ENCODE peak calls at places on chromosomes 12 and 14, in four cellular contexts. One of them, this sample, is unnamed.
A peak's percentile ranks its signal among the peaks of the same experiment; 100 is the strongest.

GRCh38 chr12:49893753-49894752 is 9.6 kb downstream of the FAIM2 start:
- DNase-seq in esophagus squamous epithelium: no peak
- DNase-seq in endodermal cell: peak; percentile 80
- DNase-seq in upper lobe of left lung: no peak
- DNase-seq in this sample: no peak

GRCh38 chr12:44847888-44848770 is 28.0 kb downstream of the NELL2 start:
- DNase-seq in esophagus squamous epithelium: no peak
- DNase-seq in upper lobe of left lung: no peak
- DNase-seq in endodermal cell: no peak
- DNase-seq in this sample: peak; percentile 16

GRCh38 chr14:94132285-94132887 is 3.0 kb upstream of the IFI27L2 start:
- DNase-seq in esophagus squamous epithelium: no peak
- DNase-seq in upper lobe of left lung: no peak
- DNase-seq in endodermal cell: peak; percentile 84
- DNase-seq in this sample: peak; percentile 60

GRCh38 chr12:6330192-6330591 is 11.7 kb downstream of the TNFRSF1A start:
- DNase-seq in upper lobe of left lung: no peak
- DNase-seq in esophagus squamous epithelium: no peak
- DNase-seq in endodermal cell: no peak
- DNase-seq in this sample: no peak

GRCh38 chr12:85348779-85349178 is 68.8 kb downstream of the ALX1 start:
- DNase-seq in endodermal cell: no peak
- DNase-seq in upper lobe of left lung: no peak
- DNase-seq in esophagus squamous epithelium: no peak
- DNase-seq in this sample: no peak

GRCh38 chr12:124013073-124013472 is 40.1 kb downstream of the ZNF664 start:
- DNase-seq in endodermal cell: peak; percentile 31
- DNase-seq in upper lobe of left lung: no peak
- DNase-seq in esophagus squamous epithelium: no peak
- DNase-seq in this sample: no peak

GRCh38 chr12:11753151-11753501 is 103.7 kb downstream of the ETV6 start:
- DNase-seq in esophagus squamous epithelium: no peak
- DNase-seq in upper lobe of left lung: no peak
- DNase-seq in endodermal cell: peak; percentile 85
- DNase-seq in this sample: no peak

GRCh38 chr14:100108042-100108825 is 43.0 kb downstream of the EVL start:
- DNase-seq in upper lobe of left lung: peak; percentile 87
- DNase-seq in endodermal cell: peak; percentile 98
- DNase-seq in esophagus squamous epithelium: peak; percentile 25
- DNase-seq in this sample: peak; percentile 85

GRCh38 chr12:53224268-53224896 is 7.6 kb downstream of the RARG start:
- DNase-seq in esophagus squamous epithelium: no peak
- DNase-seq in endodermal cell: peak; percentile 95
- DNase-seq in upper lobe of left lung: no peak
- DNase-seq in this sample: no peak

GRCh38 chr12:91133871-91134270 is 22.6 kb upstream of the LUM start:
- DNase-seq in upper lobe of left lung: no peak
- DNase-seq in endodermal cell: no peak
- DNase-seq in esophagus squamous epithelium: no peak
- DNase-seq in this sample: no peak

GRCh38 chr14:26444745-26445144 is 153.1 kb downstream of the NOVA1 start:
- DNase-seq in esophagus squamous epithelium: no peak
- DNase-seq in upper lobe of left lung: no peak
- DNase-seq in endodermal cell: peak; percentile 59
- DNase-seq in this sample: no peak

GRCh38 chr14:33737446-33737845 is 213.4 kb downstream of the EGLN3 start:
- DNase-seq in upper lobe of left lung: no peak
- DNase-seq in endodermal cell: no peak
- DNase-seq in esophagus squamous epithelium: no peak
- DNase-seq in this sample: no peak

GRCh38 chr12:107448198-107448597 is 237.4 kb upstream of the PWP1 start:
- DNase-seq in esophagus squamous epithelium: no peak
- DNase-seq in upper lobe of left lung: no peak
- DNase-seq in endodermal cell: peak; percentile 95
- DNase-seq in this sample: no peak

GRCh38 chr12:70364695-70365397 is 1.2 kb upstream of the KCNMB4 start:
- DNase-seq in upper lobe of left lung: no peak
- DNase-seq in endodermal cell: no peak
- DNase-seq in esophagus squamous epithelium: no peak
- DNase-seq in this sample: peak; percentile 12

GRCh38 chr12:9827209-9827888 is at the start of gene KLRF1:
- DNase-seq in esophagus squamous epithelium: no peak
- DNase-seq in endodermal cell: no peak
- DNase-seq in upper lobe of left lung: no peak
- DNase-seq in this sample: no peak

GRCh38 chr14:38078393-38078792 is 129.3 kb upstream of the SSTR1 start:
- DNase-seq in upper lobe of left lung: no peak
- DNase-seq in endodermal cell: no peak
- DNase-seq in esophagus squamous epithelium: no peak
- DNase-seq in this sample: no peak

GRCh38 chr12:51028126-51028810 is 2.1 kb upstream of the SLC11A2 start:
- DNase-seq in endodermal cell: peak; percentile 84
- DNase-seq in upper lobe of left lung: no peak
- DNase-seq in esophagus squamous epithelium: no peak
- DNase-seq in this sample: no peak

GRCh38 chr14:71553779-71554178 is 378.4 kb upstream of the RGS6 start:
- DNase-seq in esophagus squamous epithelium: no peak
- DNase-seq in endodermal cell: no peak
- DNase-seq in upper lobe of left lung: no peak
- DNase-seq in this sample: no peak

GRCh38 chr14:71665157-71665556 is 267.1 kb upstream of the RGS6 start:
- DNase-seq in endodermal cell: no peak
- DNase-seq in esophagus squamous epithelium: no peak
- DNase-seq in upper lobe of left lung: no peak
- DNase-seq in this sample: no peak

GRCh38 chr12:105100998-105101397 is 6.5 kb upstream of the WASHC4 start:
- DNase-seq in upper lobe of left lung: no peak
- DNase-seq in endodermal cell: no peak
- DNase-seq in esophagus squamous epithelium: no peak
- DNase-seq in this sample: no peak

GRCh38 chr12:103901518-103902173 is 28.6 kb upstream of the HSP90B1 start:
- DNase-seq in endodermal cell: no peak
- DNase-seq in esophagus squamous epithelium: no peak
- DNase-seq in upper lobe of left lung: no peak
- DNase-seq in this sample: no peak

GRCh38 chr12:97572220-97572619 is 109.6 kb downstream of the RMST start:
- DNase-seq in endodermal cell: no peak
- DNase-seq in esophagus squamous epithelium: no peak
- DNase-seq in upper lobe of left lung: no peak
- DNase-seq in this sample: no peak

GRCh38 chr12:126907900-126908764 is 1358.8 kb upstream of the TMEM132C start:
- DNase-seq in esophagus squamous epithelium: no peak
- DNase-seq in upper lobe of left lung: no peak
- DNase-seq in endodermal cell: no peak
- DNase-seq in this sample: no peak

GRCh38 chr14:96960598-96961116 is 163.5 kb downstream of the VRK1 start:
- DNase-seq in upper lobe of left lung: no peak
- DNase-seq in esophagus squamous epithelium: no peak
- DNase-seq in endodermal cell: no peak
- DNase-seq in this sample: no peak

GRCh38 chr12:99498756-99499155 is 148.8 kb upstream of the GARIN6 start:
- DNase-seq in esophagus squamous epithelium: no peak
- DNase-seq in endodermal cell: peak; percentile 46
- DNase-seq in upper lobe of left lung: no peak
- DNase-seq in this sample: no peak

GRCh38 chr12:105334001-105334400 is 3.5 kb downstream of the C12orf75 start:
- DNase-seq in esophagus squamous epithelium: no peak
- DNase-seq in upper lobe of left lung: no peak
- DNase-seq in endodermal cell: no peak
- DNase-seq in this sample: no peak

GRCh38 chr12:46664771-46665287 is 161.0 kb downstream of the SLC38A4 start:
- DNase-seq in esophagus squamous epithelium: no peak
- DNase-seq in upper lobe of left lung: no peak
- DNase-seq in endodermal cell: no peak
- DNase-seq in this sample: peak; percentile 29

GRCh38 chr14:64762044-64763034 is 58.1 kb downstream of the PLEKHG3 start:
- DNase-seq in upper lobe of left lung: peak; percentile 68
- DNase-seq in endodermal cell: peak; percentile 67
- DNase-seq in esophagus squamous epithelium: no peak
- DNase-seq in this sample: no peak

GRCh38 chr12:68235576-68235975 is 10.0 kb upstream of the IL26 start:
- DNase-seq in upper lobe of left lung: no peak
- DNase-seq in endodermal cell: no peak
- DNase-seq in esophagus squamous epithelium: no peak
- DNase-seq in this sample: no peak
- TF ChIP-seq CTCF in upper lobe of left lung: no peak
- TF ChIP-seq CTCF in endodermal cell: no peak
- TF ChIP-seq CTCF in esophagus squamous epithelium: no peak
- TF ChIP-seq CTCF in this sample: no peak

DNA sequence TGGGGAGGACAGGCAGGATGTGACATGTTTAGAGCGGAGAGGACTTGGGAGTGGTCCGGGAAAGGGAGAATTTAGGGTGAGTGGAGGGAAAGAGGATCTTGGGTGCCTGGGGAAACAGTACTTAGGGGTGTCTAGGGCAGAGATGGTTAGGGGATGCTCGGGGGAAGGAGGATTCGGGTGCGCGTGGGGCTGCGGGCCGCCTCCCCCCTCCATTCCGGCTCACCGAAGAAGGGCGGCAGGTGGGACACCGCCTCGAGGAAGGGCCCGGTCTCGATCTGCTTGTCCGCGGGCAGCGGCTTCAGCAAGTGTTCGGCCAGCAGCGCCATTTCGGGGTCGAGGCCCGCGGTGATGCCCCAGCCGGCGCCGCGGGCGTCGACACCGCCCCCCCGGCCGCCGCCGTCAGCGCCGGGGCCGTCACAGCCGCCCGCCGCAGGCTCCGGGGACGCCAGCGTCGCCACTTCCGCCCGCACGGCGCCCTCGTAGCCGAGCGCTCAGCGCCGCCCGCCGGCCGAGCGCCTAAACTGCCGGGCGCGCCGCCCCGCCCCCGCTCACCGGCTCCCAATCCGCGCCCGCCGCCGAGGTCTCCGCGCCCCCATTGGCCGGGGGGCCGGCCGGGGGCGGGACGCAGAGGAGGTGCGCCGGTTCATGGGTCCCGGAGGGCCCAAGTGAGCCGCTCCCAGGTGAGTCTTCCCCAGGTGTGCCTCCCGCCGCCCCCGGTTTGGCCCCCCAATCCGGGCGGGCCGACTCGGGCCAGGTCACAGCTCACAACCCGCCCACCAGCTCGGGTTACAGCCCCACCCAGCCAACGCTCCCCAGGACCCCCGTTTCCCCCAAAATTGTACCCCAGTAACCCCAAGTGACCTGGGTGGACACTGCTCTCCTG is at the start of gene GLTP:
- DNase-seq in esophagus squamous epithelium: no peak
- DNase-seq in endodermal cell: peak; percentile 98
- DNase-seq in upper lobe of left lung: peak; percentile 99
- DNase-seq in this sample: peak; percentile 98
- TF ChIP-seq CTCF in esophagus squamous epithelium: peak; percentile 95
- TF ChIP-seq CTCF in endodermal cell: peak; percentile 68
- TF ChIP-seq CTCF in upper lobe of left lung: peak; percentile 99
- TF ChIP-seq CTCF in this sample: peak; percentile 93

DNA sequence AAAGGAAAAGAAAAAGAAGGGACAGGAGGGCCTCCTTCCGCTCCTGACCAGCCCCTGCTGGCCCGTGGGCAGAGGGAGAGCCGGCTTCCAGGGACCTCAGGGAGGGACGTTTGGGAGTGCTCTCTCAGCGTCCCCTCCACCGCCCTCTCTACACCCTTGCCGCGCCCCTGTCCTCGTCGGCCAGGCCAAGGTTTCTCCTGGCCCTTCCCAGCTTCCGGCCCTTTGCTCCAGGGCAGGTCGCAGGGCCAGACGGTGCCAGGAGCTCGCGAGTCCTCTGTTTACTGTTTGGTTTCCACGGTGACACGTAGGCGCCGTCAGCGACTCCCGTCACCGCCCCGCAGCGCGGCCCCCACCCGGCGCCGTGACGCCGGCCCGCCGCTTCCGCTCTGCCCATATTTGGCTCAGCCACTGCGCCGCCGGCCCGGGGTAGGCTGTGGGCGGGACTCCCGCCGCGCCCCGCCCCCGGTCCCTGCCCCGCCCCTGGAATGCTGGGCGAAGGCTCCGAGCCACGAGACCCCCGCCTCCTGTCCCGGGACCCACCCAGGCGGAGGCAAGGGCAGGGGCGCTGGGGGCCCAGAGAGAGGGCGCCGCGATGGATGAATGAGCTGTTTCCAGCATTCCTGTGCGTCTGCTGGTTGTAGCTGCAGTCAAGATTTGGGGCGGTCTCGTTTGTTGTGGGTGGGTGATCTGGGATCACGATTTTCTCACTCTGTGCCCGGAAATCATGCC is 15.5 kb downstream of the FOS start:
- DNase-seq in esophagus squamous epithelium: no peak
- DNase-seq in upper lobe of left lung: peak; percentile 99
- DNase-seq in endodermal cell: peak; percentile 99
- DNase-seq in this sample: peak; percentile 99
- TF ChIP-seq CTCF in esophagus squamous epithelium: no peak
- TF ChIP-seq CTCF in upper lobe of left lung: no peak
- TF ChIP-seq CTCF in endodermal cell: no peak
- TF ChIP-seq CTCF in this sample: no peak

DNA sequence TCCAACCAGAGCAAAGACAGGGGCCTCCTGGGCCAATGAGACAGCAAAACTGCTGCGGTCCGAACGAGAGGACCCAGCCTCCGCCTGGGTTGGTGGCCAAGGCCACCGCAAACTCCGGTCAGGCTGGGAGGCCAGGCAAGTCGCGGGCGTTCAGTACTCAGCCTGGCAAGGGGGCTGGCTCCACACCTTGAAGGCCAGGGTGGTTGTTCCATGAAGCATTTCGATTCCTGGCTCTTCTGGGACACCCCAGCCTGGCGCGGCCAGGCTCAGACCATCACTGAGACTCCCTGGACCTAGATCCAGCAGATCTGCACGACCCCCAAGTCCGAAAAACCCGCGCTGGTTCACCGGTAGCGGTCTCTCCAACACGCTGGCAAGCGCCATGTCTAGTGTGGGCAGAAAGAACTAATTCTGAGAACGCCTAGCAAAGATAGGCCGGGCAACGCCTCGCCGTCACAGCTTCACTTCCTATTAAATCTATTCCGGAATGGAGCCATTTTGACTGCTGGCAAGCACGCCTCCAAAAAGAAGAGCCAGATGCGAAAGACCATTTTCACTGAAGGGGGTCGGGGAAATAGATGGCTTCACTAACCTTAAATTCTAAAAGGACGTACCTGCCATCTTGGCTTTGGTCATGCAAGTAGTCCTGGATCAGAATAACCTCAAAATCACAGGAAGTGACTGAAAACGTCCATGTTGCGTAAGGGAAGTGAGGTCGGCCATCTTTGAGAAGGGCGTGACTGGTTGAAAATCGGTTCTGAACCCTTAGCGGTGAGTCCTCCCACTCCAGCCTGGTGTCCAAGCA is at the start of gene PSMB5:
- DNase-seq in esophagus squamous epithelium: no peak
- DNase-seq in endodermal cell: peak; percentile 96
- DNase-seq in upper lobe of left lung: peak; percentile 80
- DNase-seq in this sample: peak; percentile 90
- TF ChIP-seq CTCF in esophagus squamous epithelium: no peak
- TF ChIP-seq CTCF in endodermal cell: no peak
- TF ChIP-seq CTCF in upper lobe of left lung: no peak
- TF ChIP-seq CTCF in this sample: no peak